ENCODE peak calls at places on chromosomes 2 and 18, in six cellular contexts. J is GM23248; T is GM10248; U is stimulated activated CD4-positive, alpha-beta T cell treated with anti-CD3 and anti-CD28 coated beads, Interleukin-4, amount 100 ng/mL, for 4 hours; Y is activated T-cell treated with anti-CD3 and anti-CD28 coated beads, Interleukin-2, amount 50 U/mL, for 72 hours; S is GM19239. W is an unnamed sample.

GRCh38 chr2:64972856-64973255 is 16.3 kb upstream of the SLC1A4 start:
- DNase-seq in J (peak; percentile 44), T (no peak), U (no peak), Y (no peak), S (no peak), W (no peak)

GRCh38 chr2:120661551-120661950 is 74.1 kb upstream of the GLI2 start:
- DNase-seq in J (peak; percentile 35), T (no peak), U (no peak), Y (no peak), S (no peak), W (no peak)

GRCh38 chr18:28972333-28972732 is 795.4 kb upstream of the CDH2 start:
- DNase-seq in J (no peak), T (no peak), U (no peak), Y (no peak), S (no peak), W (no peak)

GRCh38 chr2:15584767-15585469 is 6.8 kb upstream of the DDX1 start:
- DNase-seq in J (peak; percentile 56), T (no peak), U (no peak), Y (no peak), S (no peak), W (no peak)

GRCh38 chr18:23113576-23113975 is 21.7 kb upstream of the CABLES1 start:
- DNase-seq in J (no peak), T (no peak), U (no peak), Y (no peak), S (no peak), W (no peak)

GRCh38 chr2:68837861-68838341 is 33.3 kb downstream of the BMP10 start:
- DNase-seq in J (peak; percentile 21), T (peak; percentile 61), U (no peak), Y (no peak), S (no peak), W (no peak)

GRCh38 chr2:63853527-63854310 is 12.0 kb downstream of the UGP2 start:
- DNase-seq in J (no peak), T (no peak), U (no peak), Y (no peak), S (no peak), W (no peak)

GRCh38 chr18:78696698-78697435 is 282.8 kb upstream of the SALL3 start:
- DNase-seq in J (no peak), T (no peak), U (no peak), Y (no peak), S (no peak), W (no peak)

GRCh38 chr2:111898703-111899514 is 502 bp downstream of the MERTK start:
- DNase-seq in J (peak; percentile 32), T (no peak), U (peak; percentile 21), Y (peak; percentile 35), S (no peak), W (no peak)

GRCh38 chr2:188600536-188601210 is 309.0 kb downstream of the GULP1 start:
- DNase-seq in J (peak; percentile 53), T (no peak), U (no peak), Y (no peak), S (no peak), W (peak; percentile 32)

GRCh38 chr18:42131044-42131939 is 176.3 kb downstream of the PIK3C3 start:
- DNase-seq in J (no peak), T (no peak), U (no peak), Y (no peak), S (no peak), W (no peak)

GRCh38 chr2:39631715-39632114 is 34.0 kb upstream of the TMEM178A start:
- DNase-seq in J (peak; percentile 94), T (no peak), U (no peak), Y (no peak), S (no peak), W (peak; percentile 95)

GRCh38 chr2:70083344-70084156 is 3.7 kb upstream of the PCBP1 start:
- DNase-seq in J (peak; percentile 75), T (peak; percentile 69), U (peak; percentile 36), Y (peak; percentile 81), S (peak; percentile 53), W (peak; percentile 97)

GRCh38 chr18:76558881-76559667 is 64.0 kb upstream of the ZNF516 start:
- DNase-seq in J (peak; percentile 19), T (no peak), U (no peak), Y (no peak), S (no peak), W (peak; percentile 27)

GRCh38 chr2:176544579-176545365 is 275.5 kb downstream of the MTX2 start:
- DNase-seq in J (peak; percentile 57), T (no peak), U (no peak), Y (no peak), S (no peak), W (no peak)

GRCh38 chr18:70337139-70337972 is 48.5 kb downstream of the SOCS6 start:
- DNase-seq in J (peak; percentile 95), T (no peak), U (no peak), Y (no peak), S (no peak), W (peak; percentile 89)

GRCh38 chr2:3128786-3129185 is 248.8 kb downstream of the EIPR1 start:
- DNase-seq in J (no peak), T (no peak), U (no peak), Y (no peak), S (no peak), W (no peak)

GRCh38 chr2:150601280-150602038 is 114.0 kb upstream of the RND3 start:
- DNase-seq in J (peak; percentile 37), T (no peak), U (no peak), Y (no peak), S (no peak), W (no peak)

GRCh38 chr2:144705328-144706245 is 185.7 kb upstream of the ZEB2 start:
- DNase-seq in J (peak; percentile 56), T (no peak), U (no peak), Y (no peak), S (no peak), W (no peak)

GRCh38 chr2:188279093-188279445 is 12.6 kb upstream of the GULP1 start:
- DNase-seq in J (no peak), T (no peak), U (no peak), Y (no peak), S (no peak), W (no peak)

GRCh38 chr2:46309052-46309953 is 12.1 kb downstream of the EPAS1 start:
- DNase-seq in J (peak; percentile 88), T (no peak), U (no peak), Y (no peak), S (no peak), W (peak; percentile 97)

GRCh38 chr18:22683786-22684185 is 249.3 kb upstream of the RBBP8 start:
- DNase-seq in J (no peak), T (no peak), U (no peak), Y (no peak), S (no peak), W (no peak)